ENCODE peak calls at places on chromosomes 5 and 9, in six cellular contexts. I, Y, W, L, Q and X are unnamed samples.

GRCh38 chr9:3980771-3981170 is 319.1 kb downstream of the GLIS3 start:
- DNase-seq in W (no peak), Y (no peak), I (no peak), L (no peak), Q (no peak), X (no peak)

GRCh38 chr5:59328801-59329296 is 564.7 kb downstream of the PDE4D start:
- DNase-seq in L (no peak), Q (no peak), I (no peak), W (no peak), Y (no peak), X (no peak)

GRCh38 chr5:110807174-110807573 is 68.4 kb downstream of the SLC25A46 start:
- DNase-seq in L (no peak), Q (no peak), W (no peak), I (no peak), Y (no peak), X (no peak)

GRCh38 chr9:114745108-114745848 is 60.6 kb downstream of the TNFSF15 start:
- DNase-seq in Y (no peak), L (no peak), Q (no peak), I (no peak), W (no peak), X (no peak)

GRCh38 chr5:36658016-36658415 is 51.6 kb downstream of the SLC1A3 start:
- DNase-seq in W (no peak), L (no peak), Y (no peak), Q (no peak), I (no peak), X (no peak)

GRCh38 chr5:76652809-76653414 is 29.7 kb upstream of the F2RL2 start:
- DNase-seq in Q (no peak), Y (no peak), I (no peak), L (no peak), W (no peak), X (no peak)

GRCh38 chr5:80204808-80205614 is 50.8 kb downstream of the SERINC5 start:
- DNase-seq in Y (no peak), W (no peak), I (no peak), L (no peak), Q (peak; percentile 46), X (peak; percentile 35)

GRCh38 chr5:16178745-16179372 is 732 bp downstream of the MARCHF11 start:
- DNase-seq in W (peak; percentile 34), I (peak; percentile 84), L (no peak), Y (no peak), Q (peak; percentile 45), X (peak; percentile 89)

GRCh38 chr9:8817335-8817734 is 1017.8 kb upstream of the DMAC1 start:
- DNase-seq in L (no peak), I (no peak), Y (no peak), W (no peak), Q (no peak), X (no peak)